ENCODE peak calls at places on chromosomes 5 and 9, in ten cellular contexts. One of them, this sample, is unnamed.

GRCh38 chr5:56206126-56206525 is 27.0 kb downstream of the ANKRD55 start:
- DNase-seq in naive B cell: no peak
- DNase-seq in dorsolateral prefrontal cortex: no peak
- DNase-seq in H9: no peak
- DNase-seq in body of pancreas: no peak
- DNase-seq in hepatocyte: no peak
- DNase-seq in substantia nigra: no peak
- DNase-seq in cardiac fibroblast: peak
- DNase-seq in cardiac muscle cell: peak
- DNase-seq in NCI-H510A treated with DMSO at 0.1 percent for 48 hours: no peak
- DNase-seq in this sample: no peak

GRCh38 chr5:38922199-38922598 is 76.4 kb downstream of the OSMR start:
- DNase-seq in NCI-H510A treated with DMSO at 0.1 percent for 48 hours: peak
- DNase-seq in naive B cell: peak
- DNase-seq in dorsolateral prefrontal cortex: peak
- DNase-seq in cardiac fibroblast: peak
- DNase-seq in H9: peak
- DNase-seq in cardiac muscle cell: peak
- DNase-seq in body of pancreas: peak
- DNase-seq in substantia nigra: peak
- DNase-seq in hepatocyte: peak
- DNase-seq in this sample: peak

GRCh38 chr5:58447231-58447630 is 12.7 kb downstream of the PLK2 start:
- DNase-seq in NCI-H510A treated with DMSO at 0.1 percent for 48 hours: no peak
- DNase-seq in naive B cell: no peak
- DNase-seq in substantia nigra: no peak
- DNase-seq in hepatocyte: no peak
- DNase-seq in cardiac fibroblast: peak
- DNase-seq in cardiac muscle cell: no peak
- DNase-seq in body of pancreas: no peak
- DNase-seq in dorsolateral prefrontal cortex: no peak
- DNase-seq in H9: no peak
- DNase-seq in this sample: no peak

GRCh38 chr9:126248680-126249079 is 77.9 kb upstream of the MVB12B start:
- DNase-seq in cardiac fibroblast: peak
- DNase-seq in H9: no peak
- DNase-seq in hepatocyte: no peak
- DNase-seq in substantia nigra: no peak
- DNase-seq in dorsolateral prefrontal cortex: no peak
- DNase-seq in NCI-H510A treated with DMSO at 0.1 percent for 48 hours: no peak
- DNase-seq in body of pancreas: no peak
- DNase-seq in naive B cell: no peak
- DNase-seq in cardiac muscle cell: peak
- DNase-seq in this sample: no peak

GRCh38 chr9:129677456-129677855 is 12.0 kb downstream of the PRRX2 start:
- DNase-seq in hepatocyte: no peak
- DNase-seq in substantia nigra: no peak
- DNase-seq in body of pancreas: no peak
- DNase-seq in cardiac fibroblast: no peak
- DNase-seq in NCI-H510A treated with DMSO at 0.1 percent for 48 hours: no peak
- DNase-seq in dorsolateral prefrontal cortex: no peak
- DNase-seq in naive B cell: no peak
- DNase-seq in H9: no peak
- DNase-seq in cardiac muscle cell: no peak
- DNase-seq in this sample: no peak

GRCh38 chr5:78511116-78511906 is 137.3 kb downstream of the LHFPL2 start:
- DNase-seq in naive B cell: peak
- DNase-seq in cardiac muscle cell: no peak
- DNase-seq in body of pancreas: no peak
- DNase-seq in substantia nigra: peak
- DNase-seq in dorsolateral prefrontal cortex: no peak
- DNase-seq in hepatocyte: no peak
- DNase-seq in NCI-H510A treated with DMSO at 0.1 percent for 48 hours: no peak
- DNase-seq in cardiac fibroblast: no peak
- DNase-seq in H9: no peak
- DNase-seq in this sample: no peak

GRCh38 chr5:59042683-59043082 is 459.8 kb downstream of the RAB3C start:
- DNase-seq in dorsolateral prefrontal cortex: no peak
- DNase-seq in substantia nigra: no peak
- DNase-seq in NCI-H510A treated with DMSO at 0.1 percent for 48 hours: no peak
- DNase-seq in body of pancreas: peak
- DNase-seq in cardiac muscle cell: no peak
- DNase-seq in hepatocyte: no peak
- DNase-seq in H9: no peak
- DNase-seq in naive B cell: no peak
- DNase-seq in cardiac fibroblast: peak
- DNase-seq in this sample: no peak

GRCh38 chr5:73412597-73412988 is 36.0 kb downstream of the FOXD1 start:
- DNase-seq in substantia nigra: no peak
- DNase-seq in body of pancreas: no peak
- DNase-seq in hepatocyte: no peak
- DNase-seq in cardiac muscle cell: no peak
- DNase-seq in naive B cell: no peak
- DNase-seq in cardiac fibroblast: peak
- DNase-seq in H9: no peak
- DNase-seq in NCI-H510A treated with DMSO at 0.1 percent for 48 hours: no peak
- DNase-seq in dorsolateral prefrontal cortex: no peak
- DNase-seq in this sample: no peak

GRCh38 chr9:110217656-110218099 is 9.7 kb upstream of the C9orf152 start:
- DNase-seq in dorsolateral prefrontal cortex: no peak
- DNase-seq in naive B cell: peak
- DNase-seq in hepatocyte: peak
- DNase-seq in substantia nigra: no peak
- DNase-seq in cardiac muscle cell: peak
- DNase-seq in NCI-H510A treated with DMSO at 0.1 percent for 48 hours: peak
- DNase-seq in cardiac fibroblast: peak
- DNase-seq in H9: no peak
- DNase-seq in body of pancreas: no peak
- DNase-seq in this sample: peak

GRCh38 chr5:89327621-89328020 is 444.6 kb upstream of the MEF2C start:
- DNase-seq in H9: no peak
- DNase-seq in NCI-H510A treated with DMSO at 0.1 percent for 48 hours: no peak
- DNase-seq in naive B cell: no peak
- DNase-seq in substantia nigra: no peak
- DNase-seq in cardiac fibroblast: no peak
- DNase-seq in dorsolateral prefrontal cortex: no peak
- DNase-seq in hepatocyte: no peak
- DNase-seq in body of pancreas: no peak
- DNase-seq in cardiac muscle cell: no peak
- DNase-seq in this sample: no peak

GRCh38 chr9:111601237-111602018 is 2.0 kb upstream of the PTGR1 start:
- DNase-seq in naive B cell: no peak
- DNase-seq in H9: no peak
- DNase-seq in cardiac muscle cell: peak
- DNase-seq in substantia nigra: no peak
- DNase-seq in cardiac fibroblast: peak
- DNase-seq in dorsolateral prefrontal cortex: no peak
- DNase-seq in hepatocyte: peak
- DNase-seq in body of pancreas: no peak
- DNase-seq in NCI-H510A treated with DMSO at 0.1 percent for 48 hours: no peak
- DNase-seq in this sample: no peak

GRCh38 chr5:115452791-115453190 is 91.8 kb downstream of the FEM1C start:
- DNase-seq in body of pancreas: no peak
- DNase-seq in hepatocyte: no peak
- DNase-seq in naive B cell: no peak
- DNase-seq in NCI-H510A treated with DMSO at 0.1 percent for 48 hours: no peak
- DNase-seq in cardiac muscle cell: peak
- DNase-seq in cardiac fibroblast: peak
- DNase-seq in dorsolateral prefrontal cortex: no peak
- DNase-seq in H9: no peak
- DNase-seq in substantia nigra: no peak
- DNase-seq in this sample: no peak

GRCh38 chr5:167453518-167454020 is 837.9 kb upstream of the WWC1 start:
- DNase-seq in NCI-H510A treated with DMSO at 0.1 percent for 48 hours: no peak
- DNase-seq in hepatocyte: no peak
- DNase-seq in dorsolateral prefrontal cortex: no peak
- DNase-seq in substantia nigra: no peak
- DNase-seq in H9: no peak
- DNase-seq in naive B cell: no peak
- DNase-seq in cardiac muscle cell: no peak
- DNase-seq in body of pancreas: no peak
- DNase-seq in cardiac fibroblast: no peak
- DNase-seq in this sample: no peak

This sample was measured in NCI-H146.